ENCODE peak calls at places on chromosome 6, in five cellular contexts. One of them, this sample, is unnamed.

GRCh38 chr6:156687875-156688549 is 89.2 kb upstream of the ARID1B start:
- DNase-seq in cardiac muscle cell: no peak
- DNase-seq in B cell: no peak
- DNase-seq in lower lobe of right lung: peak; percentile 47
- DNase-seq in mucosa of descending colon: no peak
- DNase-seq in this sample: peak; percentile 35

GRCh38 chr6:147711511-147711910 is 203.0 kb downstream of the SAMD5 start:
- DNase-seq in cardiac muscle cell: no peak
- DNase-seq in B cell: no peak
- DNase-seq in lower lobe of right lung: no peak
- DNase-seq in mucosa of descending colon: no peak
- DNase-seq in this sample: no peak

GRCh38 chr6:122673345-122673961 is 63.2 kb downstream of the PKIB start:
- DNase-seq in cardiac muscle cell: no peak
- DNase-seq in B cell: no peak
- DNase-seq in lower lobe of right lung: no peak
- DNase-seq in mucosa of descending colon: no peak
- DNase-seq in this sample: no peak

GRCh38 chr6:159720708-159721107 is 6.6 kb upstream of the WTAP start:
- DNase-seq in cardiac muscle cell: peak; percentile 44
- DNase-seq in B cell: no peak
- DNase-seq in lower lobe of right lung: no peak
- DNase-seq in mucosa of descending colon: no peak
- DNase-seq in this sample: peak; percentile 54

GRCh38 chr6:11604215-11604614 is 66.7 kb downstream of the TMEM170B start:
- DNase-seq in cardiac muscle cell: no peak
- DNase-seq in B cell: no peak
- DNase-seq in lower lobe of right lung: no peak
- DNase-seq in mucosa of descending colon: no peak
- DNase-seq in this sample: no peak

GRCh38 chr6:160461641-160462040 is 113.5 kb downstream of the SLC22A3 start:
- DNase-seq in cardiac muscle cell: no peak
- DNase-seq in B cell: no peak
- DNase-seq in lower lobe of right lung: no peak
- DNase-seq in mucosa of descending colon: no peak
- DNase-seq in this sample: no peak

GRCh38 chr6:134698228-134698627 is 251.7 kb downstream of the ALDH8A1 start:
- DNase-seq in cardiac muscle cell: no peak
- DNase-seq in B cell: no peak
- DNase-seq in lower lobe of right lung: no peak
- DNase-seq in mucosa of descending colon: no peak
- DNase-seq in this sample: no peak

GRCh38 chr6:1792989-1793388 is 183.3 kb downstream of the FOXC1 start:
- DNase-seq in cardiac muscle cell: peak; percentile 28
- DNase-seq in B cell: no peak
- DNase-seq in lower lobe of right lung: no peak
- DNase-seq in mucosa of descending colon: no peak
- DNase-seq in this sample: peak; percentile 28

GRCh38 chr6:106087548-106088325 is 1.6 kb downstream of the PRDM1 start:
- DNase-seq in cardiac muscle cell: peak; percentile 5
- DNase-seq in B cell: no peak
- DNase-seq in lower lobe of right lung: no peak
- DNase-seq in mucosa of descending colon: no peak
- DNase-seq in this sample: no peak

GRCh38 chr6:163842467-163842866 is 427.9 kb downstream of the QKI start:
- DNase-seq in cardiac muscle cell: no peak
- DNase-seq in B cell: no peak
- DNase-seq in lower lobe of right lung: no peak
- DNase-seq in mucosa of descending colon: no peak
- DNase-seq in this sample: no peak

GRCh38 chr6:112428477-112428876 is 81.3 kb downstream of the RFPL4B start:
- DNase-seq in cardiac muscle cell: no peak
- DNase-seq in B cell: no peak
- DNase-seq in lower lobe of right lung: no peak
- DNase-seq in mucosa of descending colon: no peak
- DNase-seq in this sample: no peak

GRCh38 chr6:111563581-111563980 is 42.1 kb downstream of the TRAF3IP2 start:
- DNase-seq in cardiac muscle cell: no peak
- DNase-seq in B cell: no peak
- DNase-seq in lower lobe of right lung: no peak
- DNase-seq in mucosa of descending colon: no peak
- DNase-seq in this sample: no peak

GRCh38 chr6:71419217-71419953 is 130.8 kb downstream of the OGFRL1 start:
- DNase-seq in cardiac muscle cell: peak; percentile 34
- DNase-seq in B cell: no peak
- DNase-seq in lower lobe of right lung: no peak
- DNase-seq in mucosa of descending colon: no peak
- DNase-seq in this sample: no peak

GRCh38 chr6:36929607-36930006 is 24.9 kb upstream of the PI16 start:
- DNase-seq in cardiac muscle cell: no peak
- DNase-seq in B cell: no peak
- DNase-seq in lower lobe of right lung: no peak
- DNase-seq in mucosa of descending colon: no peak
- DNase-seq in this sample: no peak

GRCh38 chr6:111837641-111838500 is 35.4 kb downstream of the FYN start:
- DNase-seq in cardiac muscle cell: no peak
- DNase-seq in B cell: no peak
- DNase-seq in lower lobe of right lung: no peak
- DNase-seq in mucosa of descending colon: no peak
- DNase-seq in this sample: peak; percentile 22

GRCh38 chr6:6328451-6328850 is 8.0 kb upstream of the F13A1 start:
- DNase-seq in cardiac muscle cell: no peak
- DNase-seq in B cell: no peak
- DNase-seq in lower lobe of right lung: no peak
- DNase-seq in mucosa of descending colon: no peak
- DNase-seq in this sample: no peak

GRCh38 chr6:45487645-45488044 is 109.9 kb upstream of the SUPT3H start:
- DNase-seq in cardiac muscle cell: no peak
- DNase-seq in B cell: no peak
- DNase-seq in lower lobe of right lung: no peak
- DNase-seq in mucosa of descending colon: no peak
- DNase-seq in this sample: no peak

GRCh38 chr6:73180076-73180717 is 45.1 kb downstream of the KHDC1L start:
- DNase-seq in cardiac muscle cell: no peak
- DNase-seq in B cell: no peak
- DNase-seq in lower lobe of right lung: no peak
- DNase-seq in mucosa of descending colon: no peak
- DNase-seq in this sample: no peak

GRCh38 chr6:18326980-18327379 is 60.2 kb upstream of the RNF144B start:
- DNase-seq in cardiac muscle cell: no peak
- DNase-seq in B cell: no peak
- DNase-seq in lower lobe of right lung: no peak
- DNase-seq in mucosa of descending colon: no peak
- DNase-seq in this sample: no peak

GRCh38 chr6:27049863-27050781 is 197.4 kb upstream of the PRSS16 start:
- DNase-seq in cardiac muscle cell: no peak
- DNase-seq in B cell: no peak
- DNase-seq in lower lobe of right lung: peak; percentile 70
- DNase-seq in mucosa of descending colon: no peak
- DNase-seq in this sample: no peak

GRCh38 chr6:147222160-147222838 is 18.1 kb downstream of the STXBP5 start:
- DNase-seq in cardiac muscle cell: peak; percentile 14
- DNase-seq in B cell: no peak
- DNase-seq in lower lobe of right lung: no peak
- DNase-seq in mucosa of descending colon: no peak
- DNase-seq in this sample: no peak

GRCh38 chr6:143901885-143902708 is 37.8 kb downstream of the ZC2HC1B start:
- DNase-seq in cardiac muscle cell: peak; percentile 20
- DNase-seq in B cell: no peak
- DNase-seq in lower lobe of right lung: no peak
- DNase-seq in mucosa of descending colon: no peak
- DNase-seq in this sample: peak; percentile 61

GRCh38 chr6:135458051-135458450 is 39.5 kb downstream of the AHI1 start:
- DNase-seq in cardiac muscle cell: no peak
- DNase-seq in B cell: no peak
- DNase-seq in lower lobe of right lung: no peak
- DNase-seq in mucosa of descending colon: no peak
- DNase-seq in this sample: no peak

GRCh38 chr6:116697475-116697874 is 16.5 kb downstream of the KPNA5 start:
- DNase-seq in cardiac muscle cell: no peak
- DNase-seq in B cell: no peak
- DNase-seq in lower lobe of right lung: no peak
- DNase-seq in mucosa of descending colon: no peak
- DNase-seq in this sample: no peak

GRCh38 chr6:88211446-88211845 is 45.3 kb upstream of the CNR1 start:
- DNase-seq in cardiac muscle cell: no peak
- DNase-seq in B cell: no peak
- DNase-seq in lower lobe of right lung: no peak
- DNase-seq in mucosa of descending colon: no peak
- DNase-seq in this sample: no peak

GRCh38 chr6:107819976-107820551 is 4.0 kb downstream of the SCML4 start:
- DNase-seq in cardiac muscle cell: peak; percentile 40
- DNase-seq in B cell: no peak
- DNase-seq in lower lobe of right lung: no peak
- DNase-seq in mucosa of descending colon: no peak
- DNase-seq in this sample: no peak

GRCh38 chr6:8075704-8076103 is 11.5 kb upstream of the BLOC1S5 start:
- DNase-seq in cardiac muscle cell: no peak
- DNase-seq in B cell: no peak
- DNase-seq in lower lobe of right lung: no peak
- DNase-seq in mucosa of descending colon: no peak
- DNase-seq in this sample: no peak

GRCh38 chr6:113359155-113360140 is 497.7 kb upstream of the MARCKS start:
- DNase-seq in cardiac muscle cell: peak; percentile 43
- DNase-seq in B cell: no peak
- DNase-seq in lower lobe of right lung: no peak
- DNase-seq in mucosa of descending colon: no peak
- DNase-seq in this sample: no peak

DNA sequence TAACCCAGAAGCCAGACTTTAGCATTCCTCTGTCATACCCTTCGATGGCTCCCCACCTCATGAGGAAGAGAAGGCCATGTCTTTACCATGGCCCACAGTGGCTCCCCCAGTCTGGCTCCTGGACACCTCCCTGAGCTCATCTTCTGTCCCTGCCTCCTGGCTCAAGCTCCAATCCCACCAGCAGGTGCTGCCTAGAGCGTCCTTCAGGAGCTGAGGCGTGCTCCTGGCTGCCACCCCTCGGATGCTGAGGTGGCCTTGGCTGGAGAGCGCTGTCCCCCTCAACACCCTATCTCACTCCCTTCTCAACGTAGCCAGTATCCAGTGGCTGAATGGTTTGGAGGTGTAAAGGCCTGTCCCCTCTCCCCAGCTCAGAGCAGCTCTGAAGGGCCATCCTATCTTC is 47.4 kb upstream of the RANBP9 start:
- DNase-seq in cardiac muscle cell: no peak
- DNase-seq in B cell: no peak
- DNase-seq in lower lobe of right lung: no peak
- DNase-seq in mucosa of descending colon: no peak
- DNase-seq in this sample: no peak
- TF ChIP-seq CTCF in cardiac muscle cell: no peak
- TF ChIP-seq CTCF in B cell: no peak
- TF ChIP-seq CTCF in lower lobe of right lung: no peak
- TF ChIP-seq CTCF in mucosa of descending colon: no peak
- TF ChIP-seq CTCF in this sample: no peak

GRCh38 chr6:141594874-141595273 is 537.9 kb upstream of the GJE1 start:
- DNase-seq in cardiac muscle cell: no peak
- DNase-seq in B cell: no peak
- DNase-seq in lower lobe of right lung: no peak
- DNase-seq in mucosa of descending colon: no peak
- DNase-seq in this sample: no peak

GRCh38 chr6:141593311-141593710 is 539.4 kb upstream of the GJE1 start:
- DNase-seq in cardiac muscle cell: no peak
- DNase-seq in B cell: no peak
- DNase-seq in lower lobe of right lung: no peak
- DNase-seq in mucosa of descending colon: no peak
- DNase-seq in this sample: no peak

GRCh38 chr6:141598487-141598886 is 534.2 kb upstream of the GJE1 start:
- DNase-seq in cardiac muscle cell: no peak
- DNase-seq in B cell: no peak
- DNase-seq in lower lobe of right lung: no peak
- DNase-seq in mucosa of descending colon: no peak
- DNase-seq in this sample: no peak
- TF ChIP-seq CTCF in cardiac muscle cell: no peak
- TF ChIP-seq CTCF in B cell: no peak
- TF ChIP-seq CTCF in lower lobe of right lung: no peak
- TF ChIP-seq CTCF in mucosa of descending colon: no peak
- TF ChIP-seq CTCF in this sample: no peak

GRCh38 chr6:152726313-152726712 is 24.3 kb upstream of the VIP start:
- DNase-seq in cardiac muscle cell: no peak
- DNase-seq in B cell: no peak
- DNase-seq in lower lobe of right lung: no peak
- DNase-seq in mucosa of descending colon: no peak
- DNase-seq in this sample: no peak

GRCh38 chr6:152723398-152723797 is 25.7 kb downstream of the MYCT1 start:
- DNase-seq in cardiac muscle cell: no peak
- DNase-seq in B cell: no peak
- DNase-seq in lower lobe of right lung: no peak
- DNase-seq in mucosa of descending colon: no peak
- DNase-seq in this sample: no peak

GRCh38 chr6:152721956-152722355 is 24.3 kb downstream of the MYCT1 start:
- DNase-seq in cardiac muscle cell: no peak
- DNase-seq in B cell: no peak
- DNase-seq in lower lobe of right lung: no peak
- DNase-seq in mucosa of descending colon: no peak
- DNase-seq in this sample: no peak

DNA sequence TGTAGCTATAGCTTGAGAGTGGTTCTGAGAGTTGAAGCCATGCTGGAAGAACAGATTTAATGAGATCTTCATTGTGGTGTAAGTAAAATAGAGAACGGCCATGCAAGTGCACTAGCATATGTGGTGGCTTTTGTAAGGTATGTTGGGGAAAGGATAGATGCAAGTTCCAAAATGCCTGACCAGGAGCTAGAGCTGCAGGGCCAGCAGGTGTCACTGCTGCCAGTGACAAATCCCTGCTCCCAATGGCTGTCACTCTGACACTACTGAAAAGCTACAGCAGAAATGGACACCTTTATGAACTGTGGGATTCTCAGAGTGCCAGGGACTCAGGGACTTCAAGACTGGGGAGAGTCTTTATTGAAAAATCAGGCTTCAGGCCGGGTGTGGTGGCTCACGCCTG is 23.1 kb upstream of the VIP start:
- DNase-seq in cardiac muscle cell: no peak
- DNase-seq in B cell: no peak
- DNase-seq in lower lobe of right lung: no peak
- DNase-seq in mucosa of descending colon: no peak
- DNase-seq in this sample: no peak
- TF ChIP-seq CTCF in cardiac muscle cell: no peak
- TF ChIP-seq CTCF in B cell: no peak
- TF ChIP-seq CTCF in lower lobe of right lung: no peak
- TF ChIP-seq CTCF in mucosa of descending colon: no peak
- TF ChIP-seq CTCF in this sample: no peak

DNA sequence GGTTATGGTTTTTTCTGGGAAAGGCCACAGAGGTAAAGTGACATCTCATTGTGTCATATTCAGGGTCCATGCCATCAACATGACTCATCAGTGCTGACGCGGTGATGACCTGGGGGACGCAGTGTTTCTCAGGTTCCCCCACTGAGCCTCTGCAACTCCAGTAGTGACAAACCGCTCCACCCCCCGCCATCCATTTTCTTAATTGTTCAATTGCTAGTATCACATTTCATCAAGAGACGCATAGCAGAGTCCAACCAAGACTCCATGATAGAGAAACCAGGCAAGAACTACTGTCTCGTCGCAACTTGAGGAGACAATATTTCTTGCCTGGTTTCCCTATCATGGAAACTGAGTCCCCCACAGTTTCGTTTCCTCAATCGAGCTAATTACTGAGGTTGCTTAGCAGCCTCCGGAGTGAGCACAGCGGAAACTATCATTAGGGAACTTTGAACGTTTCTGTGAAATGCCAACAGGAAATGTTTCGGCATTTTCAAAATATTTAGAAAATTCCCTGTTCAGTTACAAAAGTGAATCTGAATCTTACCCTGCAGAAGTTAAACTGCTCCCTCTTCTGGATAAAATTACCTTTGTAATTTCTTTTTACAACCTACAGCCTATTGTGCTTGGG is 12.2 kb upstream of the SERPINB1 start:
- DNase-seq in cardiac muscle cell: no peak
- DNase-seq in B cell: peak; percentile 76
- DNase-seq in lower lobe of right lung: no peak
- DNase-seq in mucosa of descending colon: peak; percentile 61
- DNase-seq in this sample: peak; percentile 59
- TF ChIP-seq CTCF in cardiac muscle cell: peak; percentile 47
- TF ChIP-seq CTCF in B cell: peak; percentile 69
- TF ChIP-seq CTCF in lower lobe of right lung: peak; percentile 44
- TF ChIP-seq CTCF in mucosa of descending colon: no peak
- TF ChIP-seq CTCF in this sample: no peak